ENCODE peak calls at places on chromosomes 4 and X, in seven cellular contexts. One of them, this sample, is unnamed.

GRCh38 chrX:38117485-38117884 is 103.2 kb downstream of the SRPX start:
- DNase-seq in H54: no peak
- DNase-seq in foreskin fibroblast: no peak
- DNase-seq in psoas muscle: no peak
- DNase-seq in NB4: no peak
- DNase-seq in heart right ventricle: no peak
- DNase-seq in SK-MEL-5: no peak
- DNase-seq in this sample: peak

GRCh38 chr4:3257125-3257690 is 8.2 kb downstream of the MSANTD1 start:
- DNase-seq in H54: no peak
- DNase-seq in foreskin fibroblast: no peak
- DNase-seq in psoas muscle: peak
- DNase-seq in NB4: no peak
- DNase-seq in heart right ventricle: peak
- DNase-seq in SK-MEL-5: no peak
- DNase-seq in this sample: no peak

GRCh38 chr4:38765391-38765790 is 17.4 kb downstream of the TLR10 start:
- DNase-seq in H54: no peak
- DNase-seq in foreskin fibroblast: peak
- DNase-seq in psoas muscle: no peak
- DNase-seq in NB4: no peak
- DNase-seq in heart right ventricle: no peak
- DNase-seq in SK-MEL-5: no peak
- DNase-seq in this sample: no peak

GRCh38 chr4:106875340-106875739 is 160.8 kb downstream of the DKK2 start:
- DNase-seq in H54: no peak
- DNase-seq in foreskin fibroblast: no peak
- DNase-seq in psoas muscle: no peak
- DNase-seq in NB4: no peak
- DNase-seq in heart right ventricle: no peak
- DNase-seq in SK-MEL-5: peak
- DNase-seq in this sample: no peak

GRCh38 chr4:111323916-111324315 is 701.0 kb upstream of the PITX2 start:
- DNase-seq in H54: no peak
- DNase-seq in foreskin fibroblast: peak
- DNase-seq in psoas muscle: no peak
- DNase-seq in NB4: no peak
- DNase-seq in heart right ventricle: no peak
- DNase-seq in SK-MEL-5: no peak
- DNase-seq in this sample: no peak

GRCh38 chrX:106950381-106950780 is 30.2 kb downstream of the CLDN2 start:
- DNase-seq in H54: no peak
- DNase-seq in foreskin fibroblast: no peak
- DNase-seq in psoas muscle: no peak
- DNase-seq in NB4: no peak
- DNase-seq in heart right ventricle: no peak
- DNase-seq in SK-MEL-5: peak
- DNase-seq in this sample: no peak

GRCh38 chr4:150264595-150265141 is 186.4 kb downstream of the DCLK2 start:
- DNase-seq in H54: no peak
- DNase-seq in foreskin fibroblast: no peak
- DNase-seq in psoas muscle: no peak
- DNase-seq in NB4: no peak
- DNase-seq in heart right ventricle: no peak
- DNase-seq in SK-MEL-5: no peak
- DNase-seq in this sample: no peak

GRCh38 chr4:77385124-77385969 is 220.3 kb upstream of the CXCL13 start:
- DNase-seq in H54: peak
- DNase-seq in foreskin fibroblast: peak
- DNase-seq in psoas muscle: peak
- DNase-seq in NB4: peak
- DNase-seq in heart right ventricle: peak
- DNase-seq in SK-MEL-5: peak
- DNase-seq in this sample: peak

GRCh38 chr4:118888666-118889312 is at the start of gene SYNPO2:
- DNase-seq in H54: peak
- DNase-seq in foreskin fibroblast: peak
- DNase-seq in psoas muscle: peak
- DNase-seq in NB4: peak
- DNase-seq in heart right ventricle: peak
- DNase-seq in SK-MEL-5: peak
- DNase-seq in this sample: peak

GRCh38 chr4:1511441-1512041 is 105.3 kb upstream of the NKX1-1 start:
- DNase-seq in H54: no peak
- DNase-seq in foreskin fibroblast: no peak
- DNase-seq in psoas muscle: peak
- DNase-seq in NB4: peak
- DNase-seq in heart right ventricle: no peak
- DNase-seq in SK-MEL-5: peak
- DNase-seq in this sample: peak

GRCh38 chr4:177489847-177490246 is 47.6 kb upstream of the AGA start:
- DNase-seq in H54: no peak
- DNase-seq in foreskin fibroblast: no peak
- DNase-seq in psoas muscle: no peak
- DNase-seq in NB4: no peak
- DNase-seq in heart right ventricle: no peak
- DNase-seq in SK-MEL-5: no peak
- DNase-seq in this sample: no peak

GRCh38 chrX:65668362-65669310 is 1.2 kb downstream of the MSN start:
- DNase-seq in H54: peak
- DNase-seq in foreskin fibroblast: peak
- DNase-seq in psoas muscle: peak
- DNase-seq in NB4: peak
- DNase-seq in heart right ventricle: peak
- DNase-seq in SK-MEL-5: peak
- DNase-seq in this sample: peak

GRCh38 chr4:109332926-109333464 is 30.5 kb upstream of the COL25A1 start:
- DNase-seq in H54: no peak
- DNase-seq in foreskin fibroblast: no peak
- DNase-seq in psoas muscle: no peak
- DNase-seq in NB4: peak
- DNase-seq in heart right ventricle: no peak
- DNase-seq in SK-MEL-5: peak
- DNase-seq in this sample: peak

GRCh38 chr4:101210331-101210730 is 137.0 kb downstream of the PPP3CA start:
- DNase-seq in H54: no peak
- DNase-seq in foreskin fibroblast: no peak
- DNase-seq in psoas muscle: no peak
- DNase-seq in NB4: no peak
- DNase-seq in heart right ventricle: no peak
- DNase-seq in SK-MEL-5: no peak
- DNase-seq in this sample: no peak

This sample was measured in dermis blood vessel endothelial cell.